ENCODE peak calls at places on chromosomes 12 and 14, in six cellular contexts. H is HL-60, W is left lung, C is left ventricle myocardium inferior, S is fibroblast of pulmonary artery, G is right atrium auricular region. R is an unnamed sample.

GRCh38 chr14:90520326-90520725 is 123.5 kb downstream of the CALM1 start:
- DNase-seq in H (no peak), W (peak), C (no peak), S (no peak), G (no peak), R (no peak)

GRCh38 chr14:58327019-58327418 is 28.7 kb downstream of the ARID4A start:
- DNase-seq in H (no peak), W (no peak), C (no peak), S (no peak), G (no peak), R (no peak)

GRCh38 chr14:34219661-34220060 is 242.4 kb downstream of the SPTSSA start:
- DNase-seq in H (no peak), W (no peak), C (no peak), S (no peak), G (no peak), R (no peak)

GRCh38 chr12:129184066-129184695 is 330.9 kb downstream of the GLT1D1 start:
- DNase-seq in H (no peak), W (no peak), C (no peak), S (no peak), G (no peak), R (no peak)

GRCh38 chr12:71299541-71300376 is 139.8 kb upstream of the LGR5 start:
- DNase-seq in H (no peak), W (no peak), C (no peak), S (no peak), G (no peak), R (no peak)

GRCh38 chr12:99170461-99170860 is 477.1 kb upstream of the GARIN6 start:
- DNase-seq in H (no peak), W (no peak), C (no peak), S (no peak), G (no peak), R (no peak)

GRCh38 chr12:111126331-111126730 is 206.0 kb upstream of the MYL2 start:
- DNase-seq in H (peak), W (no peak), C (no peak), S (peak), G (no peak), R (no peak)

GRCh38 chr12:117092886-117093285 is 6.3 kb downstream of the TESC start:
- DNase-seq in H (no peak), W (no peak), C (no peak), S (no peak), G (no peak), R (no peak)

GRCh38 chr14:53955671-53956426 is 776 bp downstream of the BMP4 start:
- DNase-seq in H (no peak), W (peak), C (peak), S (peak), G (peak), R (no peak)

GRCh38 chr12:4807813-4808212 is 87.6 kb downstream of the GALNT8 start:
- DNase-seq in H (no peak), W (no peak), C (no peak), S (no peak), G (no peak), R (no peak)

GRCh38 chr14:29503903-29504302 is 423.7 kb downstream of the PRKD1 start:
- DNase-seq in H (no peak), W (no peak), C (no peak), S (no peak), G (no peak), R (no peak)

GRCh38 chr12:534216-534615 is 74.5 kb downstream of the B4GALNT3 start:
- DNase-seq in H (no peak), W (no peak), C (no peak), S (no peak), G (no peak), R (no peak)
- TF ChIP-seq CTCF in H (no peak), W (no peak), C (no peak), S (no peak), G (no peak), R (no peak)

DNA sequence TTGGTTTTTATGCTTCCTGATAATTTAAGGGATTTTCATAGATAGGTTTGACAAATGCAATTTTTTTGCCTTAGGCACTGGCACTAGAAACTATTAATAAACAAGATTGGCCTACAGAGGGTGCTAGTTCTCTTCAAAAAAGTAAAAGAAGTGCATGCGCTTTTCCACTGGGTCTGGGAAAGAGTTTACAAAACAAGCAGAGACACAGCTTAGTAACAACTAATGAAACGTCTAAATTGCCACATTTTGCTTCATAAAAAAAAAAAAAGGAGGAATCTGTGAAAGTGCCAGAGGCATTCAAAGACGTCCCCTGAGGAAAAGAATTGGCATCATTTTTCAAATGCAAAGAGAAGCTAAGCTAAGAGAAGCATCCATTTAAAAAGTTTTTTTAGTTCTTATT is 58.3 kb upstream of the EEA1 start:
- DNase-seq in H (peak), W (no peak), C (no peak), S (peak), G (no peak), R (peak)
- H3K4me3 ChIP-seq in H (peak), W (no peak), C (peak), S (no peak), G (no peak), R (peak)

DNA sequence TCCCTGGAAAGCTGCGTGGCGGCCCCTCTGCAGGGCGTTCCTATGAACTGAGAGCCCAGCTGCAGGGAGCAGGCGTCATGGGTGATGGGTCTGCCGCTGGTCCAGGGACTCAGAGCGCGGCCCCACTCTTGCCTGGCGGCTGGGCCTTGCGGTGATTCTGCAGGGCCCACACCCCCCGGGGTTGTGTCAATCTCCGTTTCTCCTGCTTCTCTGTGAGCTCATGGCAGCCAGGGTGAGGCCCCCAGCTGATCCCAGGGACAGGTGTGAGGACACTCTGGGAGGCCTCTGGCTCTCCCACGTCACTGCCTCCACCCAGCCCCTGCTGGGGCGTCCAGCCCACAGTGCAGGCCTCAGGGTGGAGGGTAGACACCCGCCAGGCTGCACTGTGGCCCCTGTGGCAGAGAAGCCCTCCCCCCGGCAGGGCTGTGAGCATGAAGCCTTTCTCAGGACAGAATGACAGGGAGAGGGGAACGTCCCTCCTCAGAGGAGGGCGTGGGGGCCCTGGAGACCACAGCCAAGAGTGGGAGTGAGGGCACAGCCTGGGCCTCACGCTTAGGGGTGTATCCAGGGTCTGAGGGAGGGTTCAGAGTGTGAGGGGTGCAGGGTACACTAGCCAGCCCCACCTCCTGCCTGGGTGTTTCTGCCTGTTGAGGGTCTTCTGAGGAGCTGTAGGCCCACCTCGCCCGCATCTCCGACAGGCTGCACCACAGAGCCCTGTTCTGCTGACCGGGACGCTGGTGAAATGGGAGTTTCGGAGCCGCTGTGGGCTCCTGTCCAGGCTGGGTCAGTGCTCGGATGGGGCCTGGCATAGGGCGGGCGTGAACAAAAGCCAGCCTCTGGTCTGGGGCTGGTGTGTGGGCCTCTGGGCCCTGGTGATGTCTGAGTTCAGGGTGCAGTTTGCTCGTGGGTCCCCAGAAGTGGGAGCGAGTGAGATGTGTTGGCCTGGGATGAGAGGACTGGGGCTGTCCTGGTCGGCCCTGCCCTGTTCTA is 26.7 kb upstream of the CRIP2 start:
- DNase-seq in H (no peak), W (peak), C (no peak), S (no peak), G (no peak), R (no peak)
- TF ChIP-seq CTCF in H (no peak), W (no peak), C (no peak), S (no peak), G (no peak), R (no peak)

GRCh38 chr12:19167708-19168107 is 38.2 kb downstream of the PLEKHA5 start:
- DNase-seq in H (no peak), W (no peak), C (no peak), S (no peak), G (no peak), R (no peak)

GRCh38 chr12:19166387-19166786 is 36.9 kb downstream of the PLEKHA5 start:
- DNase-seq in H (no peak), W (no peak), C (no peak), S (no peak), G (no peak), R (no peak)

GRCh38 chr12:19168634-19169033 is 39.1 kb downstream of the PLEKHA5 start:
- DNase-seq in H (no peak), W (no peak), C (no peak), S (no peak), G (no peak), R (no peak)

GRCh38 chr12:19165446-19165845 is 35.9 kb downstream of the PLEKHA5 start:
- DNase-seq in H (no peak), W (no peak), C (no peak), S (no peak), G (no peak), R (no peak)

DNA sequence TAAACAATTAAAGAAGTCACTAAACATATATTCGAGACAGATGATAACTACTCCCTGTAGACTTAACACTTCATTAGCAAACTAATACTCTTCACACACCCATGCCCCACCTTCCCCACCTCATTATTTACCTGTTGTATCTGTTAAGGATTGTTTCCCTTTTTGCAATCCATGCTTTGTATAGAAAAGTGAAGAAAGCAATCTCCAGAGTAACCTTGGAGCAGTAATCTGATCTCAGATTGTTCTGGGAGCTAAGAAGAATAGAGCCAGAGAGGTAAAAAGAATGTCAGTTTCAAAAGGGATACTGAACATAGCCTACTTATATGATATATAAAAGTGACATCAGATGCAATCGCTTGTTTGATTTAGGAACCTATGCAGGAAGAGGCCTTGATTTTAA is 37.4 kb downstream of the PLEKHA5 start:
- DNase-seq in H (no peak), W (no peak), C (no peak), S (no peak), G (no peak), R (no peak)
- H3K4me3 ChIP-seq in H (no peak), W (no peak), C (no peak), S (no peak), G (no peak), R (no peak)

GRCh38 chr14:43005807-43006206 is 1399.1 kb downstream of the LRFN5 start:
- DNase-seq in H (no peak), W (no peak), C (no peak), S (peak), G (no peak), R (no peak)
- TF ChIP-seq CTCF in H (no peak), W (no peak), C (no peak), S (peak), G (no peak), R (no peak)

DNA sequence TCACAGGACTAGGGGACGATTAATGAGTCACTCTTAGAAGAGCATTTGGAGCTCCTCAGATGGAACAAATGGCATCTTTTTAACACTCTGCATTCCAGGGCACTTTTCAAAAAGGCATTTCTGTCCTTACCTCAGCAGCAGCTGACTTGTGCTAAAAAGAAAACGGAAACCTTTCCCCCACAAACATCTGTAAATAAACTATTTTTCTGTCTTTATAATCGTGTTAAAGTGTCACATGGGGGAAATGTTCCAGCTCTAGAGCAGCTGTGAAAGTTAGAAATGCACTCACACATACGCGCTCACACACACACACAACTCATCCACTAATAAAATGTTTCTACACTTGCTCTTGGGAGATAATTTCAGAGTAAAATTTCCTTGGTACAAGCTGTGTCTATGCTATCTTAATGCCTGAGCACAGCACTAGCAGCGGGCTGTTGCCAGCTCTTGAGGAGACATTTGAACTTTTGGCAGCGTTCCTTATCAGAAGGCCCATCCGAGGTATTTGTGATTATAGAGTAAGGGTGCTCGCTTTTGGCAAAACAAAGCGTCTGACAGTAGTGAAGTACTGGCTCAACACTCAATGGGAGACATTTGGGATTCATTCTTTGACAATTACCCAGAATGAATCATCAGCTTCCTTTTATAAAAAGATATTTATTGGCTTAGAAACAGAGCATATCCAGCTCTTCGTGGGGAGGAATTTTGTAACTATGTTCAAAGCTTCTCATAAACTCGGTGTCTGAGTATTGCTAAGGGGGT is 141.4 kb downstream of the PLXNC1 start:
- DNase-seq in H (no peak), W (no peak), C (no peak), S (peak), G (no peak), R (no peak)
- H3K4me3 ChIP-seq in H (no peak), W (no peak), C (peak), S (no peak), G (no peak), R (no peak)

GRCh38 chr14:99440278-99440677 is 40.4 kb downstream of the SETD3 start:
- DNase-seq in H (no peak), W (no peak), C (no peak), S (no peak), G (no peak), R (no peak)
- TF ChIP-seq CTCF in H (no peak), W (no peak), C (no peak), S (no peak), G (no peak), R (no peak)

DNA sequence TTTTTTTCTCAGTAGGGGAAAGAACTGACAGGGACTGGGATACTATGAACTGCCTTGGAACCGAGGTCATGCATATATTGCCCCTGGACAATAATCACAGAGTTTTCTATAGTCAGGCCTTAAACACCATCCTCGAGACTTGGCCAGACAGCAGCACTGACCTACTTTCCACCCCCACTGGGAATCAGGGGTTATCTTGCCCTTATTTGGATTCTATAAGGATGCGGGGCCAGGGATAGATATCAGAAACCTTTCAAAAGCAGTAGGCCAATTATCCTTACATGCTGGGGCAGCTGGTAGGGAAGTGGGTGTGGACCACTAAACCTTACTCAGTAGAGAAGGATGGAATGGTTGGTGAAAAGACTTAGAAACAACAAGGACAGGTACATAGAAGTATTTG is 2.0 kb downstream of the ZNF219 start:
- DNase-seq in H (no peak), W (no peak), C (no peak), S (no peak), G (no peak), R (no peak)
- H3K4me3 ChIP-seq in H (no peak), W (no peak), C (peak), S (no peak), G (no peak), R (no peak)

GRCh38 chr14:37466623-37467088 is 128.4 kb downstream of the FOXA1 start:
- DNase-seq in H (no peak), W (no peak), C (no peak), S (peak), G (no peak), R (no peak)

GRCh38 chr14:37464192-37464858 is 130.7 kb downstream of the FOXA1 start:
- DNase-seq in H (no peak), W (no peak), C (no peak), S (no peak), G (no peak), R (no peak)

GRCh38 chr14:37470251-37470650 is 124.8 kb downstream of the FOXA1 start:
- DNase-seq in H (no peak), W (no peak), C (no peak), S (no peak), G (no peak), R (no peak)

GRCh38 chr14:37469650-37470049 is 125.4 kb downstream of the FOXA1 start:
- DNase-seq in H (no peak), W (no peak), C (no peak), S (no peak), G (no peak), R (no peak)

DNA sequence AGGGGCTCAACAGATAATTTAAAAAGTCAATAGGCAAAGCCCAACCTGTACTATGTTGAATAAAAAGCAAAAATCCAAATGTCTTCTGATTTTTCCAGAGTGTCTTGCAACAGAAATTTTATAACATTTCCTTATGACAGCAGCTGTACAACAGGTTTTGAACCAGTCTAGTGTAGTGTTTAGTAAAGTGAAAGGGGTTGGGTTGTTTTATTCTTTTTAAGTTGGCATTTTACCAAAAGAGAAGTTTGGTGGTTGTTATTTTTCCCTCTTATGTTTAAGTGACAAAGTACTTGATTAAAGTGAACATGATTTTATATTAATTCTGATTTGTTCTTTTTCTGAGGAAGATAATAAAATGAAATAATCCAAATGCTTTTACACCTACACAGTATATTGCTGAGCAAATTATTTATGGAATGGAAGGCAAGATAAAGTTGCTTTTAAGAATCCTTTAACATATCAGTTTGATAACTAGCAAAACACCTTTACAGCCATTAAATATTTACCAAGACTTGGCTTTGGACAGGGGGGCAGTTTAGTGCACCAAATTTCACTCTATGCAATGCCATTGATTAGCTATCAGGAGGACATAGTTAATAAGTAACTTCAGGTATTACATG is 128.9 kb downstream of the FOXA1 start:
- DNase-seq in H (no peak), W (no peak), C (no peak), S (no peak), G (no peak), R (no peak)
- TF ChIP-seq CTCF in H (no peak), W (no peak), C (no peak), S (no peak), G (no peak), R (no peak)